ENCODE peak calls at places on chromosomes 12 and 14, in eight cellular contexts. Y is RKO; T is astrocyte of the cerebellum; L is glutamatergic neuron; E is fibroblast of lung; O is mucosa of descending colon; P is NCI-H774; G is naive thymus-derived CD4-positive, alpha-beta T cell. J is an unnamed sample.

GRCh38 chr12:78865297-78865955 is 852 bp downstream of the SYT1 start:
- DNase-seq in O (no peak), Y (no peak), L (no peak), G (no peak), T (no peak), P (peak; percentile 41), E (peak; percentile 28), J (no peak)

GRCh38 chr12:112599871-112600270 is 181.1 kb downstream of the PTPN11 start:
- DNase-seq in G (no peak), Y (no peak), P (no peak), L (no peak), T (no peak), E (no peak), O (no peak), J (no peak)

GRCh38 chr12:131482686-131483085 is 228.2 kb upstream of the SFSWAP start:
- DNase-seq in T (no peak), Y (no peak), O (no peak), P (no peak), L (no peak), E (no peak), G (no peak), J (no peak)

GRCh38 chr12:110073049-110073831 is 24.9 kb upstream of the C12orf76 start:
- DNase-seq in L (no peak), E (peak; percentile 23), Y (no peak), T (no peak), O (peak; percentile 59), G (peak; percentile 19), P (peak; percentile 29), J (no peak)

GRCh38 chr12:57606399-57606798 is 1.8 kb downstream of the DTX3 start:
- DNase-seq in Y (no peak), E (no peak), O (no peak), T (no peak), G (no peak), P (no peak), L (no peak), J (no peak)

GRCh38 chr12:31820832-31821231 is 92.0 kb upstream of the AMN1 start:
- DNase-seq in E (no peak), Y (no peak), G (no peak), T (no peak), P (no peak), O (no peak), L (no peak), J (no peak)

GRCh38 chr12:29164477-29165163 is 15.5 kb downstream of the FAR2 start:
- DNase-seq in E (peak; percentile 85), L (no peak), Y (peak; percentile 55), O (no peak), P (no peak), T (peak; percentile 36), G (no peak), J (peak; percentile 60)

GRCh38 chr14:20499881-20500280 is 5.5 kb upstream of the RNASE10 start:
- DNase-seq in Y (no peak), G (no peak), O (no peak), L (no peak), T (no peak), E (no peak), P (no peak), J (no peak)

GRCh38 chr14:77498120-77498979 is at the start of gene ISM2:
- DNase-seq in O (no peak), T (no peak), Y (no peak), L (peak; percentile 65), P (peak; percentile 10), E (peak; percentile 12), G (no peak), J (no peak)

GRCh38 chr12:104480826-104481457 is 24.2 kb downstream of the CHST11 start:
- DNase-seq in Y (peak; percentile 33), E (peak; percentile 67), O (peak; percentile 68), G (no peak), P (no peak), T (no peak), L (no peak), J (peak; percentile 36)

GRCh38 chr14:71013551-71014192 is 106.4 kb downstream of the PCNX1 start:
- DNase-seq in G (no peak), P (no peak), E (peak; percentile 34), O (no peak), L (no peak), Y (no peak), T (no peak), J (no peak)

GRCh38 chr12:125330645-125331341 is 265.6 kb downstream of the AACS start:
- DNase-seq in L (peak; percentile 97), Y (peak; percentile 26), T (no peak), E (peak; percentile 2), P (peak; percentile 29), G (no peak), O (peak; percentile 58), J (no peak)

GRCh38 chr12:31590730-31591307 is at the start of gene DENND5B:
- DNase-seq in T (no peak), L (peak; percentile 90), Y (peak; percentile 61), G (no peak), P (peak; percentile 81), O (peak; percentile 78), E (peak; percentile 66), J (no peak)

GRCh38 chr14:72792051-72792788 is 101.7 kb downstream of the DPF3 start:
- DNase-seq in P (no peak), Y (no peak), L (no peak), E (peak; percentile 31), T (no peak), O (no peak), G (no peak), J (no peak)